ENCODE peak calls at places on chromosomes 6 and 20, in eight cellular contexts. U is left lung, D is RWPE1, Z is AG08395, H is non-pigmented ciliary epithelial cell, P is NCI-H446 treated with DMSO at 0.1 percent for 48 hours, K is left ventricle myocardium superior, Y is T-helper 17 cell. Q is an unnamed sample.

GRCh38 chr6:158539363-158539762 is 20.5 kb upstream of the TMEM181 start:
- DNase-seq in U (no peak), Z (no peak), Y (no peak), P (no peak), H (no peak), D (no peak), K (no peak), Q (no peak)

GRCh38 chr6:135624402-135625297 is 127.1 kb upstream of the AHI1 start:
- DNase-seq in Z (no peak), Y (no peak), U (no peak), D (no peak), H (peak; percentile 32), K (no peak), P (no peak), Q (no peak)

GRCh38 chr6:27157461-27158315 is 89.8 kb upstream of the PRSS16 start:
- DNase-seq in Z (peak; percentile 55), P (peak; percentile 44), K (peak; percentile 70), D (no peak), Y (peak; percentile 34), H (no peak), U (peak; percentile 78), Q (no peak)

GRCh38 chr20:5222919-5223634 is 93.7 kb downstream of the PROKR2 start:
- DNase-seq in H (peak; percentile 17), K (peak; percentile 53), U (peak; percentile 58), Y (peak; percentile 27), Z (peak; percentile 84), D (peak; percentile 63), P (no peak), Q (peak; percentile 13)

GRCh38 chr20:36758276-36758675 is 12.4 kb upstream of the NDRG3 start:
- DNase-seq in Z (no peak), P (no peak), K (no peak), U (no peak), H (no peak), Y (no peak), D (no peak), Q (no peak)

GRCh38 chr6:4270799-4271198 is 135.4 kb upstream of the ECI2 start:
- DNase-seq in Y (no peak), U (no peak), P (peak; percentile 31), Z (peak; percentile 29), H (no peak), K (no peak), D (peak; percentile 61), Q (no peak)

GRCh38 chr6:2852921-2853322 is 11.3 kb upstream of the SERPINB1 start:
- DNase-seq in U (no peak), K (no peak), H (no peak), Z (no peak), P (no peak), Y (no peak), D (no peak), Q (no peak)

GRCh38 chr20:19855426-19855825 is 97.4 kb downstream of the RIN2 start:
- DNase-seq in D (no peak), K (no peak), U (no peak), P (no peak), H (no peak), Y (no peak), Z (no peak), Q (no peak)

GRCh38 chr20:33993800-33994623 is at the start of gene RALY:
- DNase-seq in D (peak; percentile 89), Z (peak; percentile 80), U (peak; percentile 87), P (peak; percentile 57), Y (peak; percentile 80), K (peak; percentile 94), H (no peak), Q (no peak)

GRCh38 chr6:31940256-31940664 is 5.6 kb upstream of the CFB start:
- DNase-seq in U (no peak), D (no peak), Z (peak; percentile 29), Y (no peak), H (no peak), P (no peak), K (no peak), Q (no peak)

GRCh38 chr6:44269168-44269920 is 906 bp upstream of the TMEM151B start:
- DNase-seq in Z (no peak), Y (no peak), K (no peak), D (no peak), U (no peak), H (no peak), P (no peak), Q (no peak)

GRCh38 chr6:100088009-100088408 is 94.0 kb upstream of the MCHR2 start:
- DNase-seq in P (no peak), H (no peak), Z (peak; percentile 66), D (peak; percentile 34), Y (no peak), K (no peak), U (no peak), Q (peak; percentile 95)

GRCh38 chr6:33417127-33417902 is 592 bp downstream of the CUTA start:
- DNase-seq in H (peak; percentile 67), K (peak; percentile 39), P (no peak), U (no peak), D (peak; percentile 85), Y (no peak), Z (peak; percentile 83), Q (peak; percentile 56)

GRCh38 chr6:5143625-5144311 is 58.6 kb downstream of the PPP1R3G start:
- DNase-seq in K (peak; percentile 94), Y (peak; percentile 79), P (peak; percentile 59), Z (peak; percentile 79), U (peak; percentile 76), D (peak; percentile 64), H (peak; percentile 36), Q (no peak)

GRCh38 chr6:16747232-16748027 is 13.8 kb downstream of the ATXN1 start:
- DNase-seq in P (peak; percentile 93), K (no peak), Z (peak; percentile 66), Y (no peak), U (no peak), D (peak; percentile 54), H (no peak), Q (no peak)

GRCh38 chr6:24323632-24324337 is 34.1 kb downstream of the DCDC2 start:
- DNase-seq in H (peak; percentile 52), D (no peak), U (no peak), Y (no peak), K (no peak), Z (no peak), P (no peak), Q (no peak)

GRCh38 chr20:36384022-36384619 is 78.0 kb downstream of the DLGAP4 start:
- DNase-seq in Y (peak; percentile 23), P (no peak), K (no peak), H (no peak), D (peak; percentile 77), U (no peak), Z (peak; percentile 50), Q (no peak)

GRCh38 chr6:111602481-111603404 is 2.9 kb downstream of the TRAF3IP2 start:
- DNase-seq in K (peak; percentile 78), Y (no peak), H (no peak), P (no peak), U (no peak), D (no peak), Z (peak; percentile 46), Q (no peak)

GRCh38 chr6:113858067-113858604 is 991 bp downstream of the MARCKS start:
- DNase-seq in D (peak; percentile 41), K (peak; percentile 49), H (no peak), U (peak; percentile 44), P (peak; percentile 16), Z (peak; percentile 60), Y (no peak), Q (no peak)

GRCh38 chr20:59776059-59776603 is 157.3 kb downstream of the SYCP2 start:
- DNase-seq in D (no peak), P (no peak), K (no peak), Z (no peak), Y (no peak), U (no peak), H (no peak), Q (no peak)

GRCh38 chr6:76814496-76815458 is 648.5 kb downstream of the HTR1B start:
- DNase-seq in K (no peak), D (no peak), U (no peak), H (no peak), Z (no peak), Y (no peak), P (no peak), Q (no peak)

GRCh38 chr6:53611342-53611741 is 54.2 kb downstream of the KLHL31 start:
- DNase-seq in H (no peak), U (no peak), K (no peak), D (no peak), Y (no peak), P (no peak), Z (no peak), Q (no peak)

GRCh38 chr6:37725967-37726366 is 28.3 kb upstream of the MDGA1 start:
- DNase-seq in D (peak; percentile 21), Y (no peak), P (no peak), U (no peak), H (no peak), Z (no peak), K (no peak), Q (no peak)

GRCh38 chr20:60105404-60105803 is 147.2 kb downstream of the CDH26 start:
- DNase-seq in U (no peak), P (no peak), Z (no peak), H (no peak), K (no peak), Y (no peak), D (no peak), Q (no peak)

GRCh38 chr6:157267109-157267611 is 56.2 kb downstream of the TMEM242 start:
- DNase-seq in Y (no peak), U (no peak), K (no peak), H (no peak), P (no peak), D (no peak), Z (no peak), Q (no peak)

GRCh38 chr20:64192406-64192805 is 28.2 kb downstream of the MYT1 start:
- DNase-seq in H (no peak), K (no peak), D (no peak), U (no peak), P (no peak), Z (no peak), Y (no peak), Q (no peak)

GRCh38 chr6:161057103-161058091 is 65.8 kb downstream of the MAP3K4 start:
- DNase-seq in P (no peak), D (no peak), K (no peak), H (no peak), Z (no peak), Y (no peak), U (no peak), Q (no peak)